ENCODE peak calls at places on chromosome 11, in six cellular contexts. O is fibroblast of pulmonary artery, M is foreskin fibroblast, V is upper lobe of right lung, J is stomach, W is astrocyte. E is an unnamed sample.

GRCh38 chr11:31958086-31958735 is 132.7 kb upstream of the RCN1 start:
- DNase-seq in O (peak; percentile 61), M (peak; percentile 20), V (peak; percentile 77), J (peak; percentile 60), W (peak; percentile 22), E (no peak)

GRCh38 chr11:130441726-130442125 is 6.7 kb upstream of the ADAMTS15 start:
- DNase-seq in O (no peak), M (no peak), V (no peak), J (no peak), W (peak; percentile 18), E (no peak)

GRCh38 chr11:125348141-125348651 is 147.9 kb downstream of the FEZ1 start:
- DNase-seq in O (no peak), M (no peak), V (peak; percentile 49), J (no peak), W (no peak), E (no peak)

GRCh38 chr11:94011478-94011877 is 9.7 kb upstream of the HEPHL1 start:
- DNase-seq in O (no peak), M (no peak), V (no peak), J (no peak), W (no peak), E (no peak)

GRCh38 chr11:130785376-130786110 is 130.7 kb downstream of the SNX19 start:
- DNase-seq in O (peak; percentile 61), M (no peak), V (no peak), J (no peak), W (peak; percentile 80), E (no peak)

GRCh38 chr11:126079640-126080205 is 17.1 kb upstream of the CDON start:
- DNase-seq in O (no peak), M (no peak), V (no peak), J (no peak), W (no peak), E (no peak)

GRCh38 chr11:134818531-134818930 is 406.5 kb upstream of the B3GAT1 start:
- DNase-seq in O (no peak), M (no peak), V (no peak), J (no peak), W (no peak), E (no peak)

GRCh38 chr11:56849250-56849649 is 100.8 kb upstream of the OR9G4 start:
- DNase-seq in O (no peak), M (no peak), V (no peak), J (no peak), W (no peak), E (no peak)

GRCh38 chr11:57180141-57180561 is 1.6 kb upstream of the LRRC55 start:
- DNase-seq in O (no peak), M (no peak), V (no peak), J (no peak), W (no peak), E (no peak)

GRCh38 chr11:86570020-86570419 is 102.4 kb downstream of the ME3 start:
- DNase-seq in O (no peak), M (no peak), V (no peak), J (no peak), W (peak; percentile 58), E (no peak)

GRCh38 chr11:72041364-72042058 is 38.8 kb downstream of the NUMA1 start:
- DNase-seq in O (peak; percentile 78), M (peak; percentile 71), V (peak; percentile 84), J (peak; percentile 82), W (peak; percentile 72), E (peak; percentile 43)

GRCh38 chr11:133338588-133338987 is 193.7 kb downstream of the OPCML start:
- DNase-seq in O (no peak), M (no peak), V (no peak), J (no peak), W (no peak), E (no peak)

GRCh38 chr11:131883332-131883731 is 512.9 kb downstream of the NTM start:
- DNase-seq in O (no peak), M (no peak), V (no peak), J (no peak), W (no peak), E (no peak)
- TF ChIP-seq CTCF in O (no peak), M (no peak), V (no peak), J (no peak), W (no peak), E (no peak)

GRCh38 chr11:68506908-68507307 is 46.4 kb downstream of the PPP6R3 start:
- DNase-seq in O (no peak), M (no peak), V (no peak), J (no peak), W (no peak), E (no peak)
- TF ChIP-seq CTCF in O (peak; percentile 0), M (no peak), V (no peak), J (no peak), W (no peak), E (no peak)

GRCh38 chr11:122656631-122657101 is 1.1 kb downstream of the UBASH3B start:
- DNase-seq in O (peak; percentile 27), M (no peak), V (peak; percentile 71), J (peak; percentile 64), W (peak; percentile 39), E (peak; percentile 37)
- TF ChIP-seq CTCF in O (peak; percentile 2), M (peak; percentile 2), V (no peak), J (no peak), W (no peak), E (no peak)

GRCh38 chr11:47269002-47269828 is 718 bp upstream of the MADD start:
- DNase-seq in O (peak; percentile 87), M (peak; percentile 88), V (peak; percentile 96), J (peak; percentile 91), W (peak; percentile 76), E (peak; percentile 88)
- TF ChIP-seq CTCF in O (peak; percentile 3), M (no peak), V (peak; percentile 32), J (no peak), W (no peak), E (no peak)

DNA sequence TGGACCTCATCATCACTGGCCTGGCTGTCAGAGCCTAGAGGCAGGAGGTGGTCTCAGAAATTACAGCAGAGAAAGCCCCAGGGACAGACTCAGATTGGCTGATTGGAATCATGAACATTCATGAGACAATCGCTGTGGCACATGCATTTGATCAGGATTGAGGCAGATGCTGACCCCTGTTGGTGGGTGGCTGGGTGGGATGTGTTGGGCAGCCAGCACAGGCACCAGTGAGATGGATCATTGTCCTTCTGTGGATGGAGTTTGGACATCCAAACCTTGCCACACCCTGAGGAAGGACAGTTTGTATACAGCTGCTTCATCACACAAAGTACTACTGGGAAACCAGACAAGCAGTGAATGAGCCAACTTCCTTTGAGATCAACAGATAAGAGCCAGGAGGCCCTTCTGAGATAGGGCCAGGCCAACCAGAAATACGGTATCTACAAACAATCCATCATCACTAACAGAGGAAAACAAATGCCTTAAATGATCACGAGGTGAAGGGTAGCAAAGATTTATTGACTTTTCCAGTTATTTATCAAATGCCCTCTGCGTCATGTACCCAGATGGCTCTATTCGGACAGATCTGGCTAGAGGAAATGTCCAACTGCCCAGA is 17.3 kb downstream of the COMMD9 start:
- DNase-seq in O (no peak), M (no peak), V (no peak), J (no peak), W (no peak), E (no peak)
- TF ChIP-seq CTCF in O (no peak), M (peak; percentile 8), V (peak; percentile 17), J (no peak), W (no peak), E (no peak)

GRCh38 chr11:67630943-67631331 is 1.2 kb upstream of the NUDT8 start:
- DNase-seq in O (no peak), M (no peak), V (no peak), J (no peak), W (no peak), E (no peak)
- TF ChIP-seq CTCF in O (no peak), M (no peak), V (no peak), J (no peak), W (no peak), E (no peak)

GRCh38 chr11:21472256-21472655 is 720.6 kb upstream of the ANO5 start:
- DNase-seq in O (no peak), M (no peak), V (no peak), J (no peak), W (no peak), E (no peak)

GRCh38 chr11:21474529-21474928 is 718.4 kb upstream of the ANO5 start:
- DNase-seq in O (no peak), M (no peak), V (no peak), J (no peak), W (no peak), E (no peak)

GRCh38 chr11:21476588-21476987 is 716.3 kb upstream of the ANO5 start:
- DNase-seq in O (no peak), M (no peak), V (no peak), J (no peak), W (no peak), E (no peak)

GRCh38 chr11:21470521-21470920 is 722.4 kb upstream of the ANO5 start:
- DNase-seq in O (no peak), M (no peak), V (no peak), J (no peak), W (no peak), E (no peak)

GRCh38 chr11:21475276-21475675 is 717.6 kb upstream of the ANO5 start:
- DNase-seq in O (no peak), M (no peak), V (no peak), J (no peak), W (no peak), E (no peak)
- TF ChIP-seq CTCF in O (no peak), M (no peak), V (no peak), J (no peak), W (no peak), E (no peak)

DNA sequence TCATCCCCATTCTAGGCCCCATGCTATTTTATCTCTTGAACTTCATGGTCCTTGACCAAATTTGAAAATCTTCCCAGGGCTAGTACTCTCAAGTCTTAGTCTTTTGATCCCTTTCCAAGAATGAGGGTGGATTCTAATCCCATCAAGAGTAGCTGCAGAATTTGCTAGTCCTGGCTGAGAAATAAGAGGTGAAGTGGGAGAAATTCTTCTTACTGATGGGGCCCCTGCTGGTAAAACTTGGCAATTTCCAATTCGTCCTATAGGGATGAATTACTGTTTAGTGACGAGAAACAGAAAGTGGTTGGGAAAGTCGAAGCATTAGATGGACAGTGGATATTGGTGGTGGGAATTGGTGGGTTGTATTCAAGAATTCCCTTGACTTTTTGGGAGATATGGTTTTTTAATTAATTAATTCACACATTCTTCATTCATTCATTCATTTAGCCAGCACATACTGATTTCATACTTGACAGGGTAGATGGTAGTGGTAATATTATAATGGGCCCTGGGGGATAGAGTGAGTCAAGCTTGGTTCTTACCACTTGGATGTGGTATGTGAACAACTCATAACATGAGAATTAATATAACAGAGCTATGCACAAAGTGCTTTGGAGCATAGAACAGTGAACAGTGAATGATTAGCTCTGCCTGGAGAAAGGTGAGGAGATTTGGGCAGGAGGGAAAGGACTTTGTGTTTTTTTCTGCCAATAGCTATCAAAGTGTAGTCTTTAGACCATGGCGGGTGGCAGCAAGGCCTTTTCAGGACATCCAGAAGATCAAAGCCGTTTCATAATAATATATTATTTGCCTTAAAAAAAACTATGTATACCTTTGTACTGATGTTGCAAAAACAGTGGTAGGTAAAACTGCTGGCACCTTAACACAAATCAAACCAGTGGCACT is 103.8 kb downstream of the STIM1 start:
- DNase-seq in O (peak; percentile 35), M (peak; percentile 68), V (no peak), J (no peak), W (peak; percentile 70), E (no peak)
- TF ChIP-seq CTCF in O (peak; percentile 9), M (peak; percentile 7), V (no peak), J (no peak), W (peak; percentile 19), E (no peak)

E was measured in activated B cell treated with CpG ODN at 0.5 μM for 24 hours.